ENCODE peak calls at places on chromosome 1, in six cellular contexts. H is heart right ventricle, G is pancreas, J is esophagus squamous epithelium, P is keratinocyte, N is lung. C is an unnamed sample. For H3K4me1, the result is how much of the 10 kb centered on the place peaks cover.

GRCh38 chr1:23695667-23696066 is 4.1 kb downstream of the RPL11 start:
- DNase-seq in H (no peak), G (no peak), J (no peak), P (no peak), N (no peak), C (no peak)

GRCh38 chr1:151146416-151147131 is at the start of gene SEMA6C:
- DNase-seq in H (peak), G (peak), J (peak), P (peak), N (peak), C (peak)

GRCh38 chr1:92655197-92655801 is 129.6 kb downstream of the EVI5 start:
- DNase-seq in H (no peak), G (no peak), J (no peak), P (no peak), N (no peak), C (no peak)

GRCh38 chr1:98696077-98696476 is 34.6 kb downstream of the SNX7 start:
- DNase-seq in H (no peak), G (no peak), J (no peak), P (no peak), N (no peak), C (no peak)

GRCh38 chr1:230565141-230565540 is 77.1 kb upstream of the COG2 start:
- DNase-seq in H (no peak), G (no peak), J (no peak), P (no peak), N (no peak), C (no peak)

GRCh38 chr1:39431927-39432326 is 59.5 kb upstream of the BMP8A start:
- DNase-seq in H (no peak), G (no peak), J (no peak), P (no peak), N (no peak), C (no peak)

GRCh38 chr1:31788825-31789256 is 24.7 kb upstream of the ADGRB2 start:
- DNase-seq in H (no peak), G (no peak), J (no peak), P (no peak), N (no peak), C (no peak)

GRCh38 chr1:89780721-89781120 is 40.1 kb upstream of the LRRC8D start:
- DNase-seq in H (no peak), G (no peak), J (no peak), P (no peak), N (no peak), C (no peak)

GRCh38 chr1:212386029-212386428 is 28.7 kb downstream of the PACC1 start:
- DNase-seq in H (no peak), G (no peak), J (no peak), P (no peak), N (no peak), C (no peak)

GRCh38 chr1:48202030-48202752 is 20.3 kb upstream of the SLC5A9 start:
- DNase-seq in H (peak), G (peak), J (no peak), P (peak), N (peak), C (peak)

GRCh38 chr1:47618222-47618720 is 180.4 kb downstream of the FOXD2 start:
- DNase-seq in H (peak), G (no peak), J (no peak), P (no peak), N (peak), C (no peak)

GRCh38 chr1:231951399-231951798 is 324.8 kb downstream of the DISC1 start:
- DNase-seq in H (no peak), G (no peak), J (no peak), P (no peak), N (no peak), C (no peak)

GRCh38 chr1:178057863-178058576 is 35.9 kb upstream of the RASAL2 start:
- DNase-seq in H (peak), G (no peak), J (no peak), P (no peak), N (no peak), C (peak)

GRCh38 chr1:165954940-165955339 is 127.5 kb downstream of the UCK2 start:
- DNase-seq in H (peak), G (no peak), J (no peak), P (no peak), N (no peak), C (no peak)

GRCh38 chr1:232456720-232457119 is 173.2 kb downstream of the SIPA1L2 start:
- DNase-seq in H (no peak), G (no peak), J (no peak), P (no peak), N (no peak), C (no peak)

GRCh38 chr1:10649484-10650201 is 146.8 kb downstream of the CASZ1 start:
- DNase-seq in H (no peak), G (no peak), J (no peak), P (no peak), N (no peak), C (no peak)

GRCh38 chr1:219772265-219773036 is 155.9 kb downstream of the SLC30A10 start:
- DNase-seq in H (peak), G (no peak), J (no peak), P (no peak), N (no peak), C (no peak)

GRCh38 chr1:173161510-173162221 is 45.5 kb downstream of the TNFSF4 start:
- DNase-seq in H (no peak), G (no peak), J (no peak), P (peak), N (no peak), C (no peak)

GRCh38 chr1:66733348-66734017 is 18.8 kb upstream of the DYNLT5 start:
- DNase-seq in H (no peak), G (no peak), J (no peak), P (no peak), N (no peak), C (no peak)

GRCh38 chr1:210669951-210670350 is 341.2 kb downstream of the HHAT start:
- DNase-seq in H (no peak), G (no peak), J (no peak), P (no peak), N (no peak), C (no peak)

GRCh38 chr1:153430166-153430553 is 13.8 kb downstream of the S100A7A start:
- DNase-seq in H (no peak), G (no peak), J (no peak), P (no peak), N (peak), C (no peak)

GRCh38 chr1:153428073-153428638 is 11.8 kb downstream of the S100A7A start:
- DNase-seq in H (no peak), G (no peak), J (no peak), P (no peak), N (peak), C (no peak)

GRCh38 chr1:153429266-153430165 is 13.2 kb downstream of the S100A7A start:
- DNase-seq in H (no peak), G (no peak), J (no peak), P (no peak), N (no peak), C (no peak)

GRCh38 chr1:153430561-153430960 is 14.2 kb downstream of the S100A7A start:
- DNase-seq in H (no peak), G (no peak), J (no peak), P (no peak), N (peak), C (no peak)

GRCh38 chr1:153428790-153429189 is 12.5 kb downstream of the S100A7A start:
- DNase-seq in H (no peak), G (no peak), J (no peak), P (no peak), N (peak), C (no peak)
- TF ChIP-seq CTCF in H (no peak), G (no peak), J (no peak), P (no peak), N (no peak), C (no peak)

DNA sequence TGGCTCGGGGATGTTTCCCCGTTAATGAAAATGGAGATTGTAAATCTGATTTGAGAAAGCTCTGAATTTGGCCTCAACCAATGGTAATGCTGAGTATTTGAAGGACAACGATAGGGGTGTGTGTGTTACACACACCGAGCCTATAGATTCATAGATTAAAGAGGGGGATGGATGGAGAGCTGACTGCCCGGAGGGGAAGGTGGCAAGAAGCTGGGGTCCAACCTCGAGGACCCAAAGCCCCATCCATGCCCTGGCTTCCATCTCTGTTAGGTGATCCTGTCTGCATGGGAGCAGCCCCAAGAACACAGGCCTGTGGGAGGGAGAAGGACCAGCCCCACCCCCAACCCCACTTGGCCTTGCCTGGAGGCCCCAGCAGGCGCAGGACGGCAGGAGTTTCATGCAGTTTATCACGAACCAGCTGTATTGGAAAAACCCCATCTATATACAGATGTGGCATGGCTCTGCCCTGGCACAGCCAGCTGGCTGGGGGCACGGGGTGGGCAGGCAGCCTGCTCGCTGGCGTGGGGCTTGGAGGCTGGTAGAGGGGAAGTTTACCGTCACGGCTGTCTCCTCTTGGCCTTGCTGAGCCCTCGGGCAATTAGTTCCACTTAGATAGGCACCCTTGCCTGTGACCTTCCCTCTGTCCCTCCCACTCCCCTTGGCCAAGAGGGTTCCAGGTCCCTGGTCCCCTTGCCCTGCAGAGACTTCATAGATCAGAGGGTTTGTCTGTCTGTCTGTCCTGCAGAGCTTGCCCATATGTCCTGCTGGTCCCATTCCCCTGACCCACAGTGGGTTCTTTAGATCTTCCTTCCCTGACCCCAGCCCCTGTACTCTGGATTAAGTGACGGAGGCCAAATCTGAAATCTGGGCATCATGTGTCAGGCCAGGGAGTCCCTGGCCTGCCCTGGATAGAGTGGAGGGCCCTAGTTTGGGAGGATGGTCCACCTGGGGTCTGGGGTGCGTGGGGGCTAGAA is 3.0 kb downstream of the HSPB7 start:
- DNase-seq in H (peak), G (no peak), J (no peak), P (no peak), N (no peak), C (peak)
- H3K4me1 ChIP-seq in H (under half), G (under half), J (half or more), P (under half), N (under half), C (half or more)

GRCh38 chr1:61609040-61609439 is 115.9 kb downstream of the TM2D1 start:
- DNase-seq in H (no peak), G (no peak), J (no peak), P (no peak), N (no peak), C (no peak)

GRCh38 chr1:61605607-61606321 is 119.2 kb downstream of the TM2D1 start:
- DNase-seq in H (no peak), G (no peak), J (no peak), P (no peak), N (no peak), C (no peak)

GRCh38 chr1:61604684-61605083 is 120.3 kb downstream of the TM2D1 start:
- DNase-seq in H (no peak), G (no peak), J (no peak), P (no peak), N (no peak), C (no peak)

GRCh38 chr1:61607448-61607847 is 117.5 kb downstream of the TM2D1 start:
- DNase-seq in H (no peak), G (no peak), J (no peak), P (no peak), N (no peak), C (no peak)

DNA sequence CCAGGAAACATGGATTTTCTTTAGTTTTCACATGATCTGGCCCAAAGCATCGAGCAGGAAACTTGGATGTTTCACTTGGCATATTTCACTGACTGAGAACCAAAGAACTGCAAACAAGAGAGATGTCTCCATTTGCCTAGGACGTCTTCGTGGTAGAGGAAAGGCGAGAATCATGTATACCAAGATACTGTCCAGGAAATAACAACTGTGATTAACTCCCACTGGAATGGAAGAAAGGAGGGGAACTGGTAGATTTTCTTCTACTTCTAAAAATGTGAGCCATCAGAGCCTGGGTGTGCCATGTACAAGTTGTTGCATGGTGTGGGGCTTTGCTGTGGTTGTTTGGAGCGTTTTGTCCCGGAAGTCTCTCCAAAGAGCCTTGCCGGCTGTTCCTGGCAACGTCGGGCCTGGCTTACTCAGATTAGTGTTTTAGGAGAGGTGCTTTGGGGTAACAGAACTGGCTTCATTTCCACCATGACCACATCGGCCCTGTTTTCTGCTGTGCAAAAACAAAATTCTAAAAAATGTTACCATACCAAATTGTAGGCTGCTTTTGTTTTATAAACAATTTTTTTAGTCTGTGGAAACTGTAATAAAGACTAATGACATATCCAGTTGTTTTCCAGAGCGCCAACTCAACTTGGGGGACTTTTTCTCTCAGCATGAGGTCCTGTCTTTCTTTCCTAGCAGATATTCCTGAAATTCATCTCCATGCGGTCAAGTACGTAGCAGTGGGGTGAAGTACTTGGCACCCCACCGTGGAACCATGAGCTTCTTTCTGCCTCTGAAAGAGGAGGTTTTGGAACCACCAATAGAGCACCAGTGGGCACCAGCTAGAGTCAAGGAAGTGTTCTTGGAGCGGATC is 118.3 kb downstream of the TM2D1 start:
- DNase-seq in H (peak), G (no peak), J (no peak), P (no peak), N (peak), C (peak)
- H3K27ac ChIP-seq in H (peak), G (no peak), J (peak), P (peak), N (peak), C (peak)

DNA sequence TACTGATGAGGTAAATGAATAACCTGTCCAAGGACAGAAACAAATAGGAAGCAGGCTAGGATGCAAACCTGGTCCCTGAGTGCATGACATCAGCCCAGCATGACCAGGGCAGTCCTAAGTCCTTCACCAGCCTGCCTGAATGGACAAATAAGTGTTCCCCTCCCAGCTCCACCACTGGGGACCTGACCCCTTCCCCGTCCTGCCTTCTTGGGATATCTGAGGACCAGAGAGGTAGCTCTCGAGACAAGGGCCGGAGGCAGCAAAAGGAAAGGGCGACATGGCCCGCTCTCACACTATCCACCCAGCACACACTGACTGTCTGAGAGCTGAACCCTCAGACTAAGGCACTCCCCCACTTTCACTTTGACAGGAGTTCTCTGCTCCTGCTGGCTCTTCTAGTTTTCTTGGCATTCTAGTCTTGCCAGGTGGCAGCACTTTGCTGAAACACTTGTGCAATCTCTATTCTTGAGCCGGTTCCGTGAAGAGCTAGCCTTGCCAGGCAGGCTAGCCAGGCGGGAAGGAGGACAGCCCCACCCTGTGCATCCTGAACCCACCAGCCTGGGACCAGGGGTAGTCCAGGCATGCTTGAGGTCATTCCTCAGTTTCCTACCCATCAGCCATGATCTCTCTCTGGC is 251.1 kb upstream of the RAB4A start:
- DNase-seq in H (no peak), G (no peak), J (no peak), P (no peak), N (peak), C (no peak)
- TF ChIP-seq CTCF in H (no peak), G (no peak), J (no peak), P (peak), N (no peak), C (no peak)

DNA sequence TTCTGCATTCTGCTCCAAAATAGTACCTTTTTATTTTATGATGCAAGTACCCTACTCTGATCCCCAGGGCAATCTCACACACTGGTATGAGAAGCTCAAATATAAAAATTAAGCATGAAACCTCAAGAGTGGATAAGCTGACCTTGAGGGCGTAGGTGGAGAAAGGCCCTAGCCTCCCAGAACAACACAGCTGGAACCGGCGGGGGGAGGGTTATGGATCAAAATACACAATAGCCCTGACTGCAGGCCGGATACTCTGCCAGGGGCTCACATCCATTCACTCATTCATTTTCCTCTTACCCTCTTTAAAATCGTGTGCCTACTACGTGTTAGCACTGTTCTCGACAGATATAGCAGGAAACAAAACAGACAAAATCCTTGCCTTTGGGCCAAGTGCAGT is 32.8 kb upstream of the ECE1 start:
- DNase-seq in H (peak), G (no peak), J (no peak), P (no peak), N (no peak), C (no peak)
- H3K4me1 ChIP-seq in H (half or more), G (half or more), J (half or more), P (under half), N (under half), C (under half)

GRCh38 chr1:59442492-59442891 is 145.6 kb downstream of the FGGY start:
- DNase-seq in H (no peak), G (no peak), J (no peak), P (no peak), N (no peak), C (no peak)

GRCh38 chr1:59445040-59445439 is 148.1 kb downstream of the FGGY start:
- DNase-seq in H (no peak), G (no peak), J (no peak), P (peak), N (peak), C (peak)

GRCh38 chr1:59443355-59443754 is 146.5 kb downstream of the FGGY start:
- DNase-seq in H (no peak), G (no peak), J (no peak), P (no peak), N (no peak), C (no peak)

GRCh38 chr1:59444520-59444919 is 147.6 kb downstream of the FGGY start:
- DNase-seq in H (no peak), G (no peak), J (no peak), P (no peak), N (no peak), C (no peak)

GRCh38 chr1:59446257-59446901 is 149.5 kb downstream of the FGGY start:
- DNase-seq in H (peak), G (no peak), J (no peak), P (no peak), N (no peak), C (no peak)
- H3K27ac ChIP-seq in H (peak), G (no peak), J (peak), P (peak), N (peak), C (peak)

GRCh38 chr1:110785612-110786011 is 87.3 kb upstream of the CD53 start:
- DNase-seq in H (no peak), G (no peak), J (no peak), P (no peak), N (no peak), C (no peak)

GRCh38 chr1:110785055-110785454 is 87.9 kb upstream of the CD53 start:
- DNase-seq in H (no peak), G (no peak), J (no peak), P (no peak), N (no peak), C (no peak)

GRCh38 chr1:110780600-110781484 is 92.1 kb upstream of the CD53 start:
- DNase-seq in H (peak), G (peak), J (peak), P (peak), N (peak), C (peak)

GRCh38 chr1:110781525-110781924 is 91.4 kb upstream of the CD53 start:
- DNase-seq in H (no peak), G (no peak), J (no peak), P (no peak), N (no peak), C (no peak)

GRCh38 chr1:110783292-110783918 is 89.5 kb upstream of the CD53 start:
- DNase-seq in H (peak), G (peak), J (no peak), P (peak), N (peak), C (no peak)
- TF ChIP-seq CTCF in H (peak), G (peak), J (peak), P (peak), N (peak), C (peak)

DNA sequence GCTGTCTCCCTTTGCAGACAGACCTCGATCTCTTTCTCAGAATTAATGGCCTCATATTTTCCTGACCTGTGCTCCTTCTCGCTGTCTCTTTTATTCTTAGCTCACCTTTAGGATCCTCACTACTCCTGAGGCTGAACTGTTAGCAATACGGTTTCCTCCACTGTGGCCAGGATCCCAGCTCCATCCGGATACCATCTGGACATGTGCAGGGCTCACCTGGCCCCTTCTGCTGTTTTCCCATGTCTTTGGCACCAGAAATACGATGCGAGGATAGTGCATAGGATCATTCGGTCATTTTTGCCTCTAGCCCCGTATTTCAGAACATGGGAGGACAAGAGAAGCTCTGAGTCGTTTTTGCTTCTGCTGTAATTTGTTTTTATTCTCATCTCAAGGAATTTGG is 108.5 kb upstream of the KIF26B start:
- DNase-seq in H (no peak), G (peak), J (no peak), P (no peak), N (no peak), C (no peak)
- H3K4me1 ChIP-seq in H (under half), G (under half), J (under half), P (under half), N (under half), C (under half)

C was measured in psoas muscle.